ENCODE peak calls at places on chromosome 2, in six cellular contexts. M is body of pancreas, O is GM23248, B is HCT116, L is endothelial cell of umbilical vein, K is spleen. I is an unnamed sample.
A peak's percentile ranks its signal among the peaks of the same experiment; 100 is the strongest.

GRCh38 chr2:44342854-44343253 is 18.4 kb downstream of the PREPL start:
- DNase-seq in M (no peak), L (peak; percentile 20), O (peak; percentile 21), K (no peak), B (no peak), I (peak; percentile 47)

GRCh38 chr2:242085941-242086621 is 216.6 kb downstream of the RTP5 start:
- DNase-seq in L (no peak), O (peak; percentile 59), M (peak; percentile 76), B (no peak), K (peak; percentile 83), I (peak; percentile 9)

GRCh38 chr2:109017017-109017416 is 28.0 kb upstream of the EDAR start:
- DNase-seq in L (no peak), B (no peak), M (no peak), K (no peak), O (no peak), I (no peak)

GRCh38 chr2:205076405-205076804 is 531.1 kb downstream of the PARD3B start:
- DNase-seq in M (no peak), K (no peak), B (no peak), O (no peak), L (no peak), I (no peak)

GRCh38 chr2:178282075-178282474 is 87.8 kb downstream of the OSBPL6 start:
- DNase-seq in B (no peak), M (no peak), K (no peak), L (peak; percentile 31), O (peak; percentile 40), I (peak; percentile 94)

GRCh38 chr2:6314218-6314855 is 551.4 kb downstream of the CMPK2 start:
- DNase-seq in M (no peak), O (no peak), L (no peak), K (no peak), B (no peak), I (no peak)

GRCh38 chr2:240593703-240594451 is 7.3 kb downstream of the CAPN10 start:
- DNase-seq in L (no peak), O (no peak), K (peak; percentile 64), M (no peak), B (no peak), I (no peak)

GRCh38 chr2:102064679-102065674 is 73.2 kb downstream of the IL1R2 start:
- DNase-seq in K (no peak), O (peak; percentile 68), L (no peak), M (no peak), B (no peak), I (peak; percentile 78)

GRCh38 chr2:120661551-120661950 is 74.1 kb upstream of the GLI2 start:
- DNase-seq in L (no peak), O (peak; percentile 35), M (peak; percentile 42), B (no peak), K (no peak), I (no peak)

GRCh38 chr2:209872675-209873074 is 101.0 kb downstream of the UNC80 start:
- DNase-seq in M (peak; percentile 26), L (no peak), O (no peak), B (no peak), K (no peak), I (peak; percentile 4)

GRCh38 chr2:58633576-58634365 is 392.6 kb upstream of the FANCL start:
- DNase-seq in K (no peak), O (peak; percentile 75), L (peak; percentile 91), B (peak; percentile 23), M (no peak), I (peak; percentile 29)

GRCh38 chr2:232075859-232076258 is 114.3 kb downstream of the DIS3L2 start:
- DNase-seq in K (no peak), L (no peak), B (no peak), O (peak; percentile 2), M (no peak), I (no peak)

GRCh38 chr2:118834440-118834810 is 13.0 kb downstream of the EN1 start:
- DNase-seq in K (peak; percentile 30), M (no peak), B (no peak), O (no peak), L (no peak), I (no peak)

GRCh38 chr2:98761267-98761781 is 30.4 kb upstream of the MGAT4A start:
- DNase-seq in L (peak; percentile 32), M (no peak), O (no peak), K (peak; percentile 74), B (no peak), I (peak; percentile 11)

GRCh38 chr2:72148391-72148974 is 821 bp upstream of the CYP26B1 start:
- DNase-seq in L (no peak), K (peak; percentile 70), B (no peak), O (peak; percentile 52), M (peak; percentile 8), I (no peak)

GRCh38 chr2:72149556-72150156 is 2.0 kb upstream of the CYP26B1 start:
- DNase-seq in L (peak; percentile 26), K (peak; percentile 80), B (no peak), M (peak; percentile 20), O (peak; percentile 49), I (no peak)

GRCh38 chr2:72147971-72148369 is 308 bp upstream of the CYP26B1 start:
- DNase-seq in B (no peak), M (no peak), O (no peak), L (no peak), K (no peak), I (no peak)

GRCh38 chr2:72150157-72150960 is 2.7 kb upstream of the CYP26B1 start:
- DNase-seq in K (peak; percentile 87), B (peak; percentile 63), O (peak; percentile 84), M (peak; percentile 81), L (peak; percentile 77), I (peak; percentile 79)

DNA sequence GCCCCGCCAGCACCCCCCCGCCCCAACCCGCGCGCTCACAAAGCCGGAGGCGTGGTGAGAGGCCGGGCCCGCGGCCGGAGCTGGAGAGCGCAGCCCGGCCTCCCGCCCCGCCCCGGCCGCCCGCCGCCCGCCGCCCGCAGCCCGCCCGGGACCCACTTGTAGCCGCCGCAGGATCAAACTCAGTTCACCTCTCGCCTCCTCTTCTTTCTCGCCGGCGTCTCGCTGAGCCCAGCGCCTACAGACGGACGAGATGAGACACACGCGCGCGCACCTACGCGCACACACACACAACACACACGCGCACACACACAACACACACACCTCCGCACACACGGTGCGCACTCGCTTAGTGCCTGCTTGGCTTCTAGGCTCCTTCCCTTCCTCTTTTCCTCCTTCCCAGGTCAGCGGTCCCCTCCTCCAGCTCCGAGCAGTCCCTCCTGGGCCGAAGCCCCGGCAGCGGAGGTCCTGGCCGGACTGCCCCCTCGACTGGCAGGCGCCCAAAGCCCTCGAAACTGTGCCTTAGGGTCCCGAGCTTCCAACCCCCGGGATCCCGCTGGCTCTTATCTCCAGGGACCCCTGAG is 1.4 kb upstream of the CYP26B1 start:
- DNase-seq in M (peak; percentile 30), O (peak; percentile 69), B (no peak), L (peak; percentile 31), K (peak; percentile 79), I (peak; percentile 22)
- H3K4me3 ChIP-seq in M (no peak overlapping the region), O (peak overlapping the region; percentile 71), B (peak overlapping the region; percentile 47), L (no peak overlapping the region), K (peak overlapping the region; percentile 50), I (peak overlapping the region; percentile 59)

GRCh38 chr2:136751406-136751805 is 13.9 kb upstream of the THSD7B start:
- DNase-seq in K (no peak), L (no peak), B (no peak), O (no peak), M (no peak), I (no peak)
- H3K4me3 ChIP-seq in K (no peak overlapping the region), L (no peak overlapping the region), B (no peak overlapping the region), O (no peak overlapping the region), M (no peak overlapping the region), I (no peak overlapping the region)

GRCh38 chr2:236848467-236848866 is 237.2 kb upstream of the COPS8 start:
- DNase-seq in L (no peak), K (no peak), M (no peak), B (no peak), O (no peak), I (no peak)

GRCh38 chr2:236847023-236847422 is 238.7 kb upstream of the COPS8 start:
- DNase-seq in O (no peak), L (no peak), K (no peak), B (no peak), M (no peak), I (no peak)

GRCh38 chr2:236849940-236850339 is 235.7 kb upstream of the COPS8 start:
- DNase-seq in B (no peak), K (no peak), L (no peak), M (no peak), O (no peak), I (no peak)

GRCh38 chr2:236849508-236849907 is 236.2 kb upstream of the COPS8 start:
- DNase-seq in B (no peak), M (no peak), L (no peak), O (no peak), K (no peak), I (no peak)

DNA sequence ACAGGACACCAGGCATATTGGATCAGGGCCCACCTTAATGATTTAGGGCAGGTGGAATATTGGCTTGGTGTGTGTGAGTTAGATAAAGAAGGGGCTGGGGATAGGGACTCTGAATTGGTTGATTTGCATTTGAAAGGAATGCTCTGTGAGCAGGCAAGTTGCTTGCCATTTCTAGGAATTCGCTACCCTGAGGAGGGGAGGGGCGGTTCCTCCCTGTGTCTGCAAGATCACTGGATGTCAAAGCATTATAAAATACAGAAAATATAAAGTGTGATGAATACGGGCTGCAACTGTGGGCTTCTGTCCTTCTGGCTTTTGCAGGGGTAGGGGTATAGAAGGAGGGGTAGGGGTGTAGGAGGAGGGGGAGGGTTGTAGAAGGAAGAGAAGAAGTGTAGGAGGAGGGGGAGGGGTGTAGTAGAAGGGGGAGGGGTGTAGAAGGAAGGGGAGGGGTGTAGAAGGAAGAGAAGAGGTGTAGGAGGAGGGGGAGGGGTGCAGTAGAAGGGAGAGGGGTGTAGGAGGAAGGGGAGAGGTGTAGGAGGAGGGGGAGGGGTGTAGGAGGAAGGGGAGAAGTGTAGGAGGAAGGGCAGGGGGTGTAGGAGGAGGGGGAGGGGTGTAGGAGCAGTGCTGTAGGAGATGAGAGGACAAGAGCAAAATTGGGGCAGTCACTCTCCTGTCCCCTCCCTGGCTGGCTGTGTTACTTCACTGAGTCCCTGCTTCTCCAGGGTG is 238.0 kb upstream of the COPS8 start:
- DNase-seq in B (no peak), K (no peak), M (no peak), O (no peak), L (no peak), I (no peak)
- H3K4me3 ChIP-seq in B (no peak overlapping the region), K (no peak overlapping the region), M (no peak overlapping the region), O (no peak overlapping the region), L (no peak overlapping the region), I (no peak overlapping the region)

GRCh38 chr2:19568809-19569208 is 210.4 kb upstream of the OSR1 start:
- DNase-seq in M (no peak), K (no peak), L (no peak), B (no peak), O (no peak), I (no peak)

GRCh38 chr2:19574788-19575260 is 216.4 kb upstream of the OSR1 start:
- DNase-seq in M (peak; percentile 14), O (peak; percentile 84), K (no peak), L (peak; percentile 46), B (no peak), I (peak; percentile 88)

GRCh38 chr2:19569300-19569791 is 210.9 kb upstream of the OSR1 start:
- DNase-seq in O (peak; percentile 35), L (no peak), M (no peak), B (no peak), K (no peak), I (peak; percentile 60)

GRCh38 chr2:19573784-19574183 is 215.4 kb upstream of the OSR1 start:
- DNase-seq in K (no peak), B (no peak), L (no peak), O (no peak), M (no peak), I (no peak)

DNA sequence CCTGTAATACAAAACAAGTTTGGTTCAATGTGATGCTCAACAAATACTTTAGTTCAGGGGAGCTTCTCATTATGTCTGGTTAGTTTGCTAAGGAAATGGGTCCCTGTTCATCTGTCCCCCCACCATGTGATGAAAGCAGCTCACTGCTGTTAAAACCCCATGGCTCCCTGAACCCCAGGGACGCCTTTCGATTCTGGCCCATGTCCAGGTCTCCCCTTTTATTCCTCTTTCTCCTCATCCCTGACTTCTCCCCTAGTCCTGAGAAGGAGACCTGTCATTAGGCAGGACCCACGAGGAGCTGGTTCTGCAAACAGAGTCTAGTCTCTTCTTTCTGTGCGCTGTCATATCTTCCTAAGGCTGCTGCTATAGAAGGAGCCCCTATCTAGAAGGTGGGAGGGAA is 213.3 kb upstream of the OSR1 start:
- DNase-seq in O (no peak), L (no peak), M (no peak), B (no peak), K (no peak), I (no peak)
- H3K4me3 ChIP-seq in O (no peak overlapping the region), L (no peak overlapping the region), M (no peak overlapping the region), B (no peak overlapping the region), K (no peak overlapping the region), I (no peak overlapping the region)